ENCODE peak calls at places on chromosomes 12 and 14, in six cellular contexts. U is nephron progenitor cell; K is GM10248; W is T47D; Z is NCI-H69; X is effector CD4-positive, alpha-beta T cell. I is an unnamed sample.

GRCh38 chr12:7609480-7609879 is 56.2 kb downstream of the APOBEC1 start:
- DNase-seq in U (no peak), K (no peak), W (no peak), Z (no peak), X (no peak), I (no peak)

GRCh38 chr14:93079321-93079720 is 36.4 kb downstream of the ITPK1 start:
- DNase-seq in U (no peak), K (no peak), W (no peak), Z (no peak), X (no peak), I (no peak)

GRCh38 chr12:19553177-19553576 is 113.9 kb downstream of the AEBP2 start:
- DNase-seq in U (no peak), K (no peak), W (peak; percentile 13), Z (peak; percentile 20), X (no peak), I (no peak)

GRCh38 chr12:4505381-4505986 is 33.2 kb upstream of the RAD51AP1 start:
- DNase-seq in U (no peak), K (no peak), W (no peak), Z (no peak), X (no peak), I (no peak)

GRCh38 chr14:75240781-75241180 is 37.8 kb upstream of the FOS start:
- DNase-seq in U (no peak), K (no peak), W (no peak), Z (no peak), X (no peak), I (no peak)

GRCh38 chr12:6632026-6632978 is 3.5 kb downstream of the LPAR5 start:
- DNase-seq in U (no peak), K (peak; percentile 71), W (no peak), Z (peak; percentile 55), X (peak; percentile 42), I (peak; percentile 46)

GRCh38 chr12:71426648-71427047 is 12.9 kb upstream of the LGR5 start:
- DNase-seq in U (no peak), K (no peak), W (no peak), Z (no peak), X (no peak), I (no peak)

GRCh38 chr12:109736552-109737108 is 23.0 kb downstream of the FAM222A start:
- DNase-seq in U (peak; percentile 91), K (no peak), W (peak; percentile 44), Z (no peak), X (no peak), I (no peak)

GRCh38 chr12:89353823-89354629 is 1.7 kb upstream of the DUSP6 start:
- DNase-seq in U (peak; percentile 66), K (peak; percentile 70), W (peak; percentile 97), Z (peak; percentile 89), X (peak; percentile 41), I (peak; percentile 75)

GRCh38 chr14:79134346-79134745 is 964.2 kb downstream of the NRXN3 start:
- DNase-seq in U (no peak), K (no peak), W (no peak), Z (no peak), X (no peak), I (no peak)